ENCODE peak calls at places on chromosomes 6 and 20, in five cellular contexts. M is H7; G is pancreas; J is stimulated activated CD4-positive, alpha-beta T cell treated with anti-CD3 and anti-CD28 coated beads, Interleukin-1b, Interleukin-23, amount 100 ng/mL, for 4 hours; X is type B pancreatic cell. A is an unnamed sample.

GRCh38 chr6:138572200-138572875 is 73.0 kb upstream of the NHSL1 start:
- DNase-seq in J (no peak), M (peak; percentile 74), X (peak; percentile 80), G (peak; percentile 77), A (no peak)

GRCh38 chr6:24455061-24455460 is 34.3 kb downstream of the GPLD1 start:
- DNase-seq in G (no peak), J (no peak), M (peak; percentile 41), X (no peak), A (no peak)

GRCh38 chr20:37598101-37598530 is 70.4 kb upstream of the BLCAP start:
- DNase-seq in M (peak; percentile 80), G (no peak), X (peak; percentile 79), J (no peak), A (no peak)

GRCh38 chr6:38493929-38494547 is 145.7 kb downstream of the BTBD9 start:
- DNase-seq in M (no peak), X (peak; percentile 78), J (peak; percentile 79), G (peak; percentile 80), A (peak; percentile 22)

GRCh38 chr20:24721891-24722530 is 227.1 kb upstream of the CST7 start:
- DNase-seq in J (no peak), M (no peak), G (no peak), X (peak; percentile 29), A (no peak)

GRCh38 chr6:69866351-69867074 is at the start of gene COL19A1:
- DNase-seq in J (no peak), X (no peak), G (peak; percentile 68), M (peak; percentile 45), A (peak; percentile 43)

GRCh38 chr20:42281801-42282200 is 663.6 kb upstream of the CHD6 start:
- DNase-seq in J (no peak), G (no peak), M (no peak), X (no peak), A (no peak)

GRCh38 chr20:37426106-37426505 is 80.2 kb downstream of the SRC start:
- DNase-seq in G (no peak), J (no peak), X (no peak), M (no peak), A (no peak)

GRCh38 chr6:27242589-27243265 is 4.8 kb upstream of the PRSS16 start:
- DNase-seq in G (no peak), M (no peak), J (no peak), X (no peak), A (no peak)

GRCh38 chr6:159098636-159099106 is 53.9 kb upstream of the TAGAP start:
- DNase-seq in X (peak; percentile 44), M (no peak), G (no peak), J (peak; percentile 58), A (no peak)

GRCh38 chr6:109934293-109934692 is 43.8 kb upstream of the GPR6 start:
- DNase-seq in J (no peak), M (no peak), X (no peak), G (no peak), A (no peak)

GRCh38 chr6:12606616-12607015 is 110.0 kb upstream of the PHACTR1 start:
- DNase-seq in J (no peak), M (no peak), G (no peak), X (no peak), A (no peak)

GRCh38 chr20:36154696-36155628 is at the start of gene EPB41L1:
- DNase-seq in J (no peak), M (no peak), G (no peak), X (no peak), A (peak; percentile 42)

GRCh38 chr20:44581515-44581914 is 864 bp upstream of the PKIG start:
- DNase-seq in G (no peak), J (no peak), X (no peak), M (no peak), A (no peak)

GRCh38 chr6:111482236-111482958 is 621 bp downstream of the REV3L start:
- DNase-seq in J (peak; percentile 35), M (peak; percentile 30), G (peak; percentile 80), X (no peak), A (peak; percentile 50)

GRCh38 chr6:112475083-112475482 is 128.0 kb downstream of the RFPL4B start:
- DNase-seq in M (no peak), J (no peak), G (no peak), X (no peak), A (no peak)

GRCh38 chr20:10362674-10363073 is 71.3 kb downstream of the MKKS start:
- DNase-seq in G (no peak), X (no peak), M (no peak), J (no peak), A (no peak)

GRCh38 chr20:33437141-33437911 is 6.2 kb downstream of the SNTA1 start:
- DNase-seq in J (no peak), M (no peak), G (no peak), X (no peak), A (no peak)

GRCh38 chr20:57065646-57066045 is 200.8 kb downstream of the BMP7 start:
- DNase-seq in X (no peak), G (no peak), J (no peak), M (no peak), A (no peak)

GRCh38 chr6:23213193-23213592 is 643.8 kb downstream of the HDGFL1 start:
- DNase-seq in M (no peak), J (no peak), X (no peak), G (no peak), A (no peak)

GRCh38 chr6:160391419-160392116 is 43.4 kb downstream of the SLC22A3 start:
- DNase-seq in J (no peak), M (no peak), G (no peak), X (no peak), A (no peak)

GRCh38 chr6:111614833-111615582 is 9.3 kb upstream of the TRAF3IP2 start:
- DNase-seq in M (peak; percentile 76), J (no peak), G (no peak), X (no peak), A (no peak)